ENCODE peak calls at places on chromosomes 5 and 9, in six cellular contexts. Y, T, Q, D, L and S are unnamed samples.

GRCh38 chr9:87263291-87263690 is 234.4 kb upstream of the DAPK1 start:
- DNase-seq in Y (peak), Q (no peak), D (peak), T (no peak), L (no peak), S (no peak)

GRCh38 chr9:99411068-99411467 is 189.0 kb downstream of the SEC61B start:
- DNase-seq in L (no peak), T (no peak), D (no peak), Q (no peak), Y (no peak), S (no peak)

GRCh38 chr5:151495330-151495729 is 47.9 kb downstream of the SLC36A1 start:
- DNase-seq in T (no peak), L (no peak), D (no peak), Y (no peak), Q (no peak), S (no peak)

GRCh38 chr9:33535541-33535940 is 11.5 kb downstream of the ANKRD18B start:
- DNase-seq in L (no peak), D (no peak), Q (no peak), T (no peak), Y (no peak), S (no peak)

GRCh38 chr5:179284751-179285191 is 60.5 kb downstream of the ADAMTS2 start:
- DNase-seq in D (no peak), T (no peak), Q (no peak), L (no peak), Y (no peak), S (no peak)

GRCh38 chr5:155839251-155840037 is 487.5 kb upstream of the SGCD start:
- DNase-seq in D (peak), T (no peak), L (no peak), Y (peak), Q (no peak), S (peak)

GRCh38 chr5:1743061-1743768 is 56.4 kb downstream of the MRPL36 start:
- DNase-seq in T (no peak), L (no peak), Q (no peak), Y (no peak), D (no peak), S (no peak)

GRCh38 chr5:91848453-91848852 is 465.3 kb upstream of the ARRDC3 start:
- DNase-seq in L (no peak), Y (no peak), Q (no peak), T (no peak), D (peak), S (no peak)

GRCh38 chr5:56481147-56481997 is 248.2 kb upstream of the ANKRD55 start:
- DNase-seq in Y (peak), T (no peak), Q (peak), D (peak), L (peak), S (no peak)